ENCODE peak calls at places on chromosomes 1 and 21, in nine cellular contexts. One of them, this sample, is unnamed.

GRCh38 chr21:30839304-30839703 is 9.7 kb upstream of the KRTAP7-1 start:
- DNase-seq in left lung: no peak
- DNase-seq in SJSA1: peak; percentile 8
- DNase-seq in mesendoderm: peak; percentile 71
- DNase-seq in tibial artery: no peak
- DNase-seq in esophagus squamous epithelium: no peak
- DNase-seq in left ventricle myocardium inferior: no peak
- DNase-seq in aorta: no peak
- DNase-seq in HL-60: no peak
- DNase-seq in this sample: no peak

GRCh38 chr21:35720065-35720810 is 340.1 kb downstream of the SETD4 start:
- DNase-seq in left lung: no peak
- DNase-seq in SJSA1: no peak
- DNase-seq in mesendoderm: no peak
- DNase-seq in tibial artery: no peak
- DNase-seq in esophagus squamous epithelium: no peak
- DNase-seq in left ventricle myocardium inferior: no peak
- DNase-seq in aorta: no peak
- DNase-seq in HL-60: no peak
- DNase-seq in this sample: no peak

GRCh38 chr21:18461743-18462142 is 58.2 kb upstream of the TMPRSS15 start:
- DNase-seq in left lung: no peak
- DNase-seq in SJSA1: no peak
- DNase-seq in mesendoderm: no peak
- DNase-seq in tibial artery: no peak
- DNase-seq in esophagus squamous epithelium: no peak
- DNase-seq in left ventricle myocardium inferior: no peak
- DNase-seq in aorta: no peak
- DNase-seq in HL-60: no peak
- DNase-seq in this sample: no peak

GRCh38 chr1:54403808-54404261 is 2.4 kb downstream of the SSBP3 start:
- DNase-seq in left lung: no peak
- DNase-seq in SJSA1: peak; percentile 74
- DNase-seq in mesendoderm: no peak
- DNase-seq in tibial artery: no peak
- DNase-seq in esophagus squamous epithelium: no peak
- DNase-seq in left ventricle myocardium inferior: no peak
- DNase-seq in aorta: no peak
- DNase-seq in HL-60: no peak
- DNase-seq in this sample: no peak

GRCh38 chr1:245007686-245008085 is 143.3 kb upstream of the HNRNPU start:
- DNase-seq in left lung: no peak
- DNase-seq in SJSA1: no peak
- DNase-seq in mesendoderm: no peak
- DNase-seq in tibial artery: no peak
- DNase-seq in esophagus squamous epithelium: no peak
- DNase-seq in left ventricle myocardium inferior: no peak
- DNase-seq in aorta: no peak
- DNase-seq in HL-60: no peak
- DNase-seq in this sample: no peak

GRCh38 chr1:1857096-1857703 is 33.7 kb downstream of the GNB1 start:
- DNase-seq in left lung: no peak
- DNase-seq in SJSA1: no peak
- DNase-seq in mesendoderm: no peak
- DNase-seq in tibial artery: no peak
- DNase-seq in esophagus squamous epithelium: no peak
- DNase-seq in left ventricle myocardium inferior: no peak
- DNase-seq in aorta: no peak
- DNase-seq in HL-60: no peak
- DNase-seq in this sample: no peak

GRCh38 chr1:179046808-179047636 is 21.3 kb downstream of the FAM20B start:
- DNase-seq in left lung: no peak
- DNase-seq in SJSA1: no peak
- DNase-seq in mesendoderm: no peak
- DNase-seq in tibial artery: no peak
- DNase-seq in esophagus squamous epithelium: no peak
- DNase-seq in left ventricle myocardium inferior: no peak
- DNase-seq in aorta: no peak
- DNase-seq in HL-60: no peak
- DNase-seq in this sample: no peak

GRCh38 chr1:6502000-6502891 is 10.8 kb upstream of the PLEKHG5 start:
- DNase-seq in left lung: no peak
- DNase-seq in SJSA1: no peak
- DNase-seq in mesendoderm: no peak
- DNase-seq in tibial artery: peak; percentile 94
- DNase-seq in esophagus squamous epithelium: no peak
- DNase-seq in left ventricle myocardium inferior: peak; percentile 90
- DNase-seq in aorta: peak; percentile 92
- DNase-seq in HL-60: no peak
- DNase-seq in this sample: peak; percentile 87

GRCh38 chr1:41768538-41768937 is 150.2 kb downstream of the HIVEP3 start:
- DNase-seq in left lung: no peak
- DNase-seq in SJSA1: no peak
- DNase-seq in mesendoderm: no peak
- DNase-seq in tibial artery: peak; percentile 50
- DNase-seq in esophagus squamous epithelium: no peak
- DNase-seq in left ventricle myocardium inferior: no peak
- DNase-seq in aorta: no peak
- DNase-seq in HL-60: peak; percentile 59
- DNase-seq in this sample: no peak

GRCh38 chr1:226092955-226093354 is 30.4 kb downstream of the H3-3A start:
- DNase-seq in left lung: no peak
- DNase-seq in SJSA1: no peak
- DNase-seq in mesendoderm: no peak
- DNase-seq in tibial artery: no peak
- DNase-seq in esophagus squamous epithelium: no peak
- DNase-seq in left ventricle myocardium inferior: no peak
- DNase-seq in aorta: no peak
- DNase-seq in HL-60: no peak
- DNase-seq in this sample: no peak

GRCh38 chr1:58837886-58838285 is 54.0 kb upstream of the JUN start:
- DNase-seq in left lung: no peak
- DNase-seq in SJSA1: no peak
- DNase-seq in mesendoderm: no peak
- DNase-seq in tibial artery: no peak
- DNase-seq in esophagus squamous epithelium: no peak
- DNase-seq in left ventricle myocardium inferior: no peak
- DNase-seq in aorta: no peak
- DNase-seq in HL-60: no peak
- DNase-seq in this sample: no peak

GRCh38 chr1:214808845-214809460 is 206.0 kb downstream of the CENPF start:
- DNase-seq in left lung: no peak
- DNase-seq in SJSA1: no peak
- DNase-seq in mesendoderm: peak; percentile 58
- DNase-seq in tibial artery: no peak
- DNase-seq in esophagus squamous epithelium: no peak
- DNase-seq in left ventricle myocardium inferior: no peak
- DNase-seq in aorta: no peak
- DNase-seq in HL-60: no peak
- DNase-seq in this sample: no peak

DNA sequence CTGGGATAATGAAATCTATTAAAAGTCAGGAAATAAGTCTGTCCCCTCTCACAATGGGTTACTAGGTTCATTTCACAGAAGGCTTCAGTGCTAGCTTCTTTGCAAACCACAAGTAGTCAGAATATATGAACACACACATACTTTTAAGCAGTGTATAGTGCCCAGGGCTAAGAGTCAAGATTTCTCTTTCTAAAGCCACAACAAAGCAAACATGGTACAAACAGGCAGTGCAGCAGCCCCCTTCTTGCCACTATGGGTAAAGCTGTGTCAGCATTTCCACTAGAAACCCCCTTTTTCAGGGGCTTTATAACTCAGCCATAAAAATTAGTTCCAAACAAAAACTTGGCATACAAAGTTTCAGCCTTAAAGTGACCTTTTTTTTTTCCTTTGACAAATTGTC is 315.4 kb downstream of the LMO4 start:
- DNase-seq in left lung: no peak
- DNase-seq in SJSA1: no peak
- DNase-seq in mesendoderm: no peak
- DNase-seq in tibial artery: no peak
- DNase-seq in esophagus squamous epithelium: no peak
- DNase-seq in left ventricle myocardium inferior: no peak
- DNase-seq in aorta: no peak
- DNase-seq in HL-60: no peak
- DNase-seq in this sample: no peak
- H3K27ac ChIP-seq in left lung: no peak overlapping the region
- H3K27ac ChIP-seq in SJSA1: no peak overlapping the region
- H3K27ac ChIP-seq in mesendoderm: no peak overlapping the region
- H3K27ac ChIP-seq in tibial artery: peak overlapping the region; percentile 59
- H3K27ac ChIP-seq in esophagus squamous epithelium: no peak overlapping the region
- H3K27ac ChIP-seq in left ventricle myocardium inferior: no peak overlapping the region
- H3K27ac ChIP-seq in aorta: peak overlapping the region; percentile 17
- H3K27ac ChIP-seq in HL-60: no peak overlapping the region
- H3K27ac ChIP-seq in this sample: no peak overlapping the region

GRCh38 chr1:9841460-9841859 is 17.7 kb upstream of the CLSTN1 start:
- DNase-seq in left lung: no peak
- DNase-seq in SJSA1: no peak
- DNase-seq in mesendoderm: no peak
- DNase-seq in tibial artery: no peak
- DNase-seq in esophagus squamous epithelium: no peak
- DNase-seq in left ventricle myocardium inferior: no peak
- DNase-seq in aorta: no peak
- DNase-seq in HL-60: no peak
- DNase-seq in this sample: no peak
- H3K27ac ChIP-seq in left lung: no peak overlapping the region
- H3K27ac ChIP-seq in SJSA1: no peak overlapping the region
- H3K27ac ChIP-seq in mesendoderm: no peak overlapping the region
- H3K27ac ChIP-seq in tibial artery: no peak overlapping the region
- H3K27ac ChIP-seq in esophagus squamous epithelium: no peak overlapping the region
- H3K27ac ChIP-seq in left ventricle myocardium inferior: no peak overlapping the region
- H3K27ac ChIP-seq in aorta: no peak overlapping the region
- H3K27ac ChIP-seq in HL-60: no peak overlapping the region
- H3K27ac ChIP-seq in this sample: no peak overlapping the region

GRCh38 chr1:207904377-207904902 is 6.5 kb downstream of the CD34 start:
- DNase-seq in left lung: no peak
- DNase-seq in SJSA1: no peak
- DNase-seq in mesendoderm: no peak
- DNase-seq in tibial artery: no peak
- DNase-seq in esophagus squamous epithelium: no peak
- DNase-seq in left ventricle myocardium inferior: no peak
- DNase-seq in aorta: no peak
- DNase-seq in HL-60: no peak
- DNase-seq in this sample: no peak

GRCh38 chr1:207903053-207903452 is 7.9 kb downstream of the CD34 start:
- DNase-seq in left lung: no peak
- DNase-seq in SJSA1: no peak
- DNase-seq in mesendoderm: no peak
- DNase-seq in tibial artery: no peak
- DNase-seq in esophagus squamous epithelium: no peak
- DNase-seq in left ventricle myocardium inferior: no peak
- DNase-seq in aorta: no peak
- DNase-seq in HL-60: no peak
- DNase-seq in this sample: peak; percentile 3

GRCh38 chr1:207901041-207901653 is 9.8 kb downstream of the CD34 start:
- DNase-seq in left lung: no peak
- DNase-seq in SJSA1: no peak
- DNase-seq in mesendoderm: no peak
- DNase-seq in tibial artery: no peak
- DNase-seq in esophagus squamous epithelium: no peak
- DNase-seq in left ventricle myocardium inferior: no peak
- DNase-seq in aorta: no peak
- DNase-seq in HL-60: no peak
- DNase-seq in this sample: no peak

GRCh38 chr1:207902566-207902965 is 8.4 kb downstream of the CD34 start:
- DNase-seq in left lung: no peak
- DNase-seq in SJSA1: no peak
- DNase-seq in mesendoderm: no peak
- DNase-seq in tibial artery: no peak
- DNase-seq in esophagus squamous epithelium: no peak
- DNase-seq in left ventricle myocardium inferior: no peak
- DNase-seq in aorta: no peak
- DNase-seq in HL-60: no peak
- DNase-seq in this sample: no peak

DNA sequence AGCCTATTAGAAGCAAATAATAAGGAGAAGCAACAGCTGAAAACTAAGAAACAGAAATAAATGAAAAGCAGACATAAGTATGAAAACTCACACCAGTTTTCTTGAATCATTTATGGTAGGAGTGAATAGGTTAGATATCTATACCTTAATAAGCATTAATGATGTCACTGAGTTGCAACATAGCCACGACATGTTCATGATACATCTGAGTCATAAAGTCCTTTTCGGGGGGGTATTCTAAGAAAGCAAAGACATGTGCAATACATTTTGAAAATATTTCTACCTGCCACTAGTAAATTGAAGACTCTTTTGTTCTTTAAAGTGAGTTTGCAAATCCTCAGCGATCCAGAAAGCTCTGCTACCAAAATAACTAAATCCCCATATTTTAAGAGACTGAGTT is 7.2 kb downstream of the CD34 start:
- DNase-seq in left lung: no peak
- DNase-seq in SJSA1: no peak
- DNase-seq in mesendoderm: no peak
- DNase-seq in tibial artery: no peak
- DNase-seq in esophagus squamous epithelium: no peak
- DNase-seq in left ventricle myocardium inferior: no peak
- DNase-seq in aorta: no peak
- DNase-seq in HL-60: no peak
- DNase-seq in this sample: no peak
- H3K27ac ChIP-seq in left lung: peak overlapping the region; percentile 33
- H3K27ac ChIP-seq in SJSA1: no peak overlapping the region
- H3K27ac ChIP-seq in mesendoderm: no peak overlapping the region
- H3K27ac ChIP-seq in tibial artery: no peak overlapping the region
- H3K27ac ChIP-seq in esophagus squamous epithelium: no peak overlapping the region
- H3K27ac ChIP-seq in left ventricle myocardium inferior: peak overlapping the region; percentile 95
- H3K27ac ChIP-seq in aorta: no peak overlapping the region
- H3K27ac ChIP-seq in HL-60: no peak overlapping the region
- H3K27ac ChIP-seq in this sample: no peak overlapping the region

DNA sequence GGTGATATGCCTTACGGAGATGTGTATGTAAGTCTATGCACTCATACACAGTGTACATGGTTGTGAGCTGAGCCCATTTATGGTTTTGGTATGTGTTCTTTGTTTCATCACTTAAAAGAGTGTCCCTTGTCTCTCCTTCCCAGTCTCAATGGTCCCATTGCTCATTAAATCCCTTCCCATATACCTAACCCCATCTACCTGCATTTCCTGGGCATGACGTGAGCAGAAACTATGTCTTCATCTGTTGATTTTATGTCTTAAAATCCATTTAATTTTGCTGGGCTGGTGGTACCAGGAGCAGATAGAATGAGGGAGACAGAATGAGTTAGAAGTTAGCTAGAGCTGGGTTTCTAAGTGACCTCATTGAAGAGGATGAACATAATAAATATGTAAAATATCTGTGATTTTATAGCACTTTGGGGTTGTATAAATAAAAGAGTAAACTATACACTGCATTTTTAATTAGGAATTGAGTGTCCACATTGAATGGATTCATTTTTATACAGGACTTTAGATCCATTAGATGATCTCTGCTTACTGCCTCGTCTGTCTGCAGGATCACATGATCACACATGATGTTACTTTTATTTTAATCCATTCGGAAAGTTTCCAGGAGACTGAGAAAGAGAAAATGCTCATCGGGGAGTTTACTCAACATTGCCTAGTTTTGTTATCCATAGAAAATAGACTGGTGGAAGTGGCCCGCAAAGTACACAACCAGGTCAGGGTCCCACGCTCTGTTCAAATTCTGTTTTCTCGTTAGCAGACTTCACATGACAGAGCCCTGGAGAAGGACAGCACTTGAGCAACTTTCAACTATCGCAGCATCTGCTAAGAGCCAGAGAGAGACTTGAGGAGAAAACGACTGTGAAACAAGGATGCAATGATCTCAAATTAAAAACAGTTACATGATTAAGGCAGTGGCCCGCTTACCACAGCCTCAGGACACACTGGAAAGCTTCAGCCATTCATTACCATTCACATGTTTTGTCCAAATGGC is 44.5 kb downstream of the ADAMTS1 start:
- DNase-seq in left lung: no peak
- DNase-seq in SJSA1: peak; percentile 15
- DNase-seq in mesendoderm: no peak
- DNase-seq in tibial artery: peak; percentile 69
- DNase-seq in esophagus squamous epithelium: no peak
- DNase-seq in left ventricle myocardium inferior: peak; percentile 14
- DNase-seq in aorta: no peak
- DNase-seq in HL-60: no peak
- DNase-seq in this sample: no peak
- H3K27ac ChIP-seq in left lung: no peak overlapping the region
- H3K27ac ChIP-seq in SJSA1: peak overlapping the region; percentile 10
- H3K27ac ChIP-seq in mesendoderm: no peak overlapping the region
- H3K27ac ChIP-seq in tibial artery: peak overlapping the region; percentile 84
- H3K27ac ChIP-seq in esophagus squamous epithelium: peak overlapping the region; percentile 59
- H3K27ac ChIP-seq in left ventricle myocardium inferior: peak overlapping the region; percentile 70
- H3K27ac ChIP-seq in aorta: peak overlapping the region; percentile 89
- H3K27ac ChIP-seq in HL-60: no peak overlapping the region
- H3K27ac ChIP-seq in this sample: peak overlapping the region; percentile 63

This sample was measured in heart right ventricle.